ENCODE peak calls at places on chromosomes 11 and 22, in ten cellular contexts. O, D, F, R, E, L, A, K, U and Q are unnamed samples.

GRCh38 chr11:36240178-36240577 is 49.0 kb downstream of the COMMD9 start:
- DNase-seq in U (no peak), D (no peak), E (no peak), F (no peak), R (no peak), O (no peak), L (no peak), A (no peak), K (no peak), Q (no peak)

GRCh38 chr11:10373340-10373739 is 68.5 kb downstream of the ADM start:
- DNase-seq in E (no peak), K (no peak), L (no peak), O (no peak), A (peak), D (no peak), U (no peak), F (no peak), R (peak), Q (no peak)

GRCh38 chr11:4891996-4892640 is 10.4 kb downstream of the OR51T1 start:
- DNase-seq in E (no peak), F (no peak), D (no peak), R (peak), K (no peak), A (peak), L (no peak), U (no peak), O (no peak), Q (no peak)

GRCh38 chr11:28738549-28738948 is 630.4 kb downstream of the METTL15 start:
- DNase-seq in A (no peak), D (no peak), E (no peak), U (no peak), O (no peak), R (peak), K (no peak), L (no peak), F (no peak), Q (no peak)

GRCh38 chr22:24525416-24526037 is 29.4 kb downstream of the GUCD1 start:
- DNase-seq in O (peak), K (peak), R (peak), E (peak), L (peak), A (peak), D (peak), F (peak), U (peak), Q (peak)

GRCh38 chr11:31699066-31699465 is 112.1 kb downstream of the PAX6 start:
- DNase-seq in U (no peak), R (no peak), E (no peak), K (no peak), L (no peak), A (no peak), O (no peak), F (no peak), D (no peak), Q (no peak)

GRCh38 chr22:19466848-19467752 is 11.9 kb downstream of the UFD1 start:
- DNase-seq in L (no peak), E (no peak), O (no peak), D (no peak), R (no peak), U (no peak), A (no peak), K (no peak), F (no peak), Q (no peak)

GRCh38 chr11:114088836-114089235 is 29.3 kb downstream of the ZBTB16 start:
- DNase-seq in F (peak), O (no peak), R (no peak), D (no peak), U (no peak), E (no peak), L (no peak), A (no peak), K (no peak), Q (no peak)

GRCh38 chr22:32331236-32331917 is 26.3 kb upstream of the RFPL3 start:
- DNase-seq in L (no peak), E (no peak), U (no peak), O (no peak), R (no peak), F (no peak), D (no peak), A (no peak), K (no peak), Q (no peak)

GRCh38 chr11:623999-624704 is 603 bp downstream of the CDHR5 start:
- DNase-seq in A (no peak), D (no peak), L (no peak), O (no peak), E (no peak), K (no peak), R (no peak), U (no peak), F (no peak), Q (no peak)

GRCh38 chr11:12271826-12272366 is 105.5 kb upstream of the PARVA start:
- DNase-seq in U (no peak), E (no peak), O (no peak), K (no peak), F (no peak), A (no peak), D (no peak), L (no peak), R (no peak), Q (no peak)

GRCh38 chr22:28989035-28989464 is 72.6 kb downstream of the C22orf31 start:
- DNase-seq in L (no peak), K (no peak), D (no peak), R (peak), F (no peak), E (no peak), O (no peak), U (no peak), A (no peak), Q (no peak)

GRCh38 chr11:127491589-127491988 is 491.0 kb upstream of the KIRREL3 start:
- DNase-seq in K (no peak), U (no peak), O (no peak), F (no peak), L (no peak), A (no peak), E (no peak), R (no peak), D (no peak), Q (no peak)

GRCh38 chr22:46001046-46001425 is 24.1 kb upstream of the WNT7B start:
- DNase-seq in K (no peak), L (no peak), A (no peak), R (no peak), E (no peak), O (no peak), F (no peak), D (no peak), U (no peak), Q (peak)

GRCh38 chr11:128548655-128549255 is 38.6 kb downstream of the ETS1 start:
- DNase-seq in R (peak), E (peak), U (peak), D (peak), A (no peak), L (no peak), K (peak), O (no peak), F (no peak), Q (no peak)

GRCh38 chr11:833114-833791 is 501 bp downstream of the CD151 start:
- DNase-seq in A (no peak), E (peak), F (no peak), U (peak), L (no peak), D (peak), K (peak), R (no peak), O (peak), Q (no peak)

GRCh38 chr11:90250970-90251369 is 28.1 kb upstream of the CHORDC1 start:
- DNase-seq in F (no peak), R (no peak), U (no peak), D (no peak), K (no peak), E (no peak), O (no peak), A (no peak), L (no peak), Q (no peak)

GRCh38 chr11:26143553-26144308 is 188.2 kb upstream of the ANO3 start:
- DNase-seq in F (no peak), E (no peak), K (no peak), D (no peak), L (no peak), U (no peak), R (peak), O (no peak), A (no peak), Q (no peak)

GRCh38 chr11:69950120-69950519 is 128.0 kb upstream of the ANO1 start:
- DNase-seq in A (peak), F (no peak), L (no peak), D (no peak), O (no peak), R (peak), K (peak), E (no peak), U (peak), Q (no peak)

GRCh38 chr22:34333285-34333684 is 413.0 kb upstream of the LARGE1 start:
- DNase-seq in D (no peak), E (no peak), F (no peak), R (no peak), A (no peak), O (no peak), U (no peak), K (no peak), L (no peak), Q (no peak)

GRCh38 chr11:133978816-133979215 is 22.0 kb upstream of the IGSF9B start:
- DNase-seq in A (no peak), F (no peak), E (no peak), O (no peak), L (no peak), R (no peak), K (no peak), D (no peak), U (no peak), Q (no peak)

GRCh38 chr11:22711212-22711770 is 44.9 kb downstream of the GAS2 start:
- DNase-seq in A (no peak), D (no peak), E (no peak), L (no peak), R (no peak), F (no peak), O (no peak), U (no peak), K (no peak), Q (no peak)

GRCh38 chr22:26674211-26675190 is 17.1 kb downstream of the MIAT start:
- DNase-seq in A (no peak), U (peak), L (no peak), F (no peak), O (no peak), K (no peak), D (no peak), R (no peak), E (no peak), Q (no peak)

GRCh38 chr11:121472310-121472709 is 19.5 kb upstream of the SORL1-AS1 start:
- DNase-seq in D (no peak), L (no peak), R (no peak), K (no peak), E (no peak), O (no peak), A (no peak), U (no peak), F (no peak), Q (no peak)

GRCh38 chr11:95556342-95557151 is 233.0 kb downstream of the FAM76B start:
- DNase-seq in L (peak), U (no peak), K (no peak), D (no peak), R (peak), A (peak), O (no peak), E (no peak), F (no peak), Q (no peak)

GRCh38 chr11:22680628-22681027 is 14.2 kb downstream of the GAS2 start:
- DNase-seq in L (no peak), O (no peak), F (no peak), D (no peak), U (no peak), R (no peak), A (no peak), E (no peak), K (no peak), Q (no peak)

GRCh38 chr11:12163181-12163841 is 52.9 kb downstream of the MICAL2 start:
- DNase-seq in K (peak), R (peak), A (peak), E (peak), O (no peak), D (peak), U (no peak), L (no peak), F (no peak), Q (no peak)

GRCh38 chr11:1701041-1701807 is 4.2 kb downstream of the KRTAP5-6 start:
- DNase-seq in E (no peak), U (no peak), D (no peak), L (peak), K (no peak), F (no peak), O (no peak), R (no peak), A (peak), Q (no peak)

GRCh38 chr11:118625036-118625690 is 17.7 kb downstream of the PHLDB1 start:
- DNase-seq in O (peak), R (no peak), D (no peak), L (no peak), A (no peak), F (no peak), E (no peak), U (no peak), K (peak), Q (peak)

GRCh38 chr11:22037505-22037904 is 155.4 kb upstream of the ANO5 start:
- DNase-seq in F (no peak), A (no peak), E (no peak), D (no peak), L (no peak), O (no peak), U (no peak), K (no peak), R (no peak), Q (no peak)

GRCh38 chr11:75924966-75925784 is 110.2 kb downstream of the UVRAG start:
- DNase-seq in R (no peak), D (peak), U (no peak), F (no peak), K (no peak), A (peak), L (no peak), O (no peak), E (no peak), Q (no peak)

GRCh38 chr11:129871914-129872313 is 23.5 kb downstream of the NFRKB start:
- DNase-seq in O (no peak), D (no peak), R (no peak), A (no peak), E (peak), U (no peak), L (no peak), K (no peak), F (no peak), Q (no peak)

GRCh38 chr11:112785104-112785503 is 176.1 kb upstream of the NCAM1 start:
- DNase-seq in D (no peak), U (no peak), F (no peak), R (no peak), O (no peak), E (no peak), L (no peak), K (no peak), A (peak), Q (no peak)

GRCh38 chr11:19646921-19647320 is 65.7 kb upstream of the NAV2 start:
- DNase-seq in A (peak), R (peak), U (no peak), D (no peak), O (no peak), E (no peak), L (no peak), F (no peak), K (no peak), Q (no peak)

GRCh38 chr11:133579165-133580031 is 47.1 kb upstream of the OPCML start:
- DNase-seq in E (no peak), K (no peak), U (no peak), R (no peak), D (no peak), A (no peak), O (no peak), L (peak), F (no peak), Q (no peak)

GRCh38 chr11:22331771-22332170 is 6.4 kb upstream of the SLC17A6 start:
- DNase-seq in U (no peak), F (no peak), K (no peak), O (no peak), E (no peak), R (no peak), A (no peak), L (no peak), D (no peak), Q (no peak)

GRCh38 chr11:123601136-123601535 is 53.3 kb downstream of the SCN3B start:
- DNase-seq in O (no peak), R (peak), A (no peak), U (no peak), F (no peak), D (no peak), K (no peak), E (no peak), L (no peak), Q (no peak)